ENCODE peak calls at places on chromosomes 7 and 10, in nine cellular contexts. D, O, L, E, Z, U, F, N and H are unnamed samples.

GRCh38 chr7:78151229-78151628 is 352.7 kb downstream of the PHTF2 start:
- DNase-seq in O (no peak), E (no peak), F (no peak), L (peak), N (no peak), U (peak), D (no peak), Z (no peak), H (no peak)

GRCh38 chr7:135536160-135536559 is 21.6 kb upstream of the NUP205 start:
- DNase-seq in E (no peak), D (no peak), N (no peak), Z (no peak), U (peak), L (peak), F (peak), O (no peak), H (no peak)

GRCh38 chr7:137878333-137878961 is 31.7 kb upstream of the DGKI start:
- DNase-seq in L (peak), O (no peak), N (no peak), U (peak), D (no peak), E (peak), Z (no peak), F (no peak), H (no peak)

GRCh38 chr7:157564518-157565177 is 227.8 kb downstream of the DNAJB6 start:
- DNase-seq in O (no peak), Z (no peak), N (no peak), D (no peak), L (peak), F (no peak), E (no peak), U (peak), H (no peak)

GRCh38 chr10:6721480-6721879 is 141.4 kb upstream of the PRKCQ start:
- DNase-seq in E (peak), N (no peak), F (peak), Z (no peak), D (no peak), O (no peak), U (peak), L (peak), H (no peak)

GRCh38 chr7:22607180-22607579 is 107.2 kb upstream of the STEAP1B start:
- DNase-seq in F (peak), U (no peak), D (no peak), L (peak), Z (no peak), N (no peak), O (no peak), E (no peak), H (no peak)

GRCh38 chr10:132319853-132320669 is 11.9 kb upstream of the LRRC27 start:
- DNase-seq in O (no peak), F (peak), L (peak), E (no peak), D (no peak), U (peak), N (no peak), Z (peak), H (no peak)

GRCh38 chr7:100415448-100415847 is 13.1 kb downstream of the ZCWPW1 start:
- DNase-seq in O (no peak), F (no peak), U (no peak), Z (no peak), N (no peak), L (no peak), D (no peak), E (no peak), H (no peak)

GRCh38 chr10:99292159-99292558 is 37.0 kb upstream of the CNNM1 start:
- DNase-seq in O (no peak), D (no peak), L (peak), Z (no peak), E (no peak), N (no peak), U (peak), F (peak), H (no peak)

GRCh38 chr7:2956526-2957368 is 86.9 kb downstream of the CARD11 start:
- DNase-seq in N (no peak), U (peak), D (no peak), Z (no peak), F (peak), E (no peak), L (peak), O (no peak), H (no peak)

GRCh38 chr10:18607503-18607902 is 43.9 kb downstream of the NSUN6 start:
- DNase-seq in N (peak), O (no peak), D (no peak), E (peak), U (peak), Z (peak), L (peak), F (peak), H (peak)

GRCh38 chr10:78272329-78272728 is 238.7 kb downstream of the RPS24 start:
- DNase-seq in D (no peak), U (no peak), F (no peak), E (no peak), Z (no peak), N (no peak), L (no peak), O (no peak), H (no peak)

GRCh38 chr7:106583133-106583532 is 77.8 kb downstream of the CCDC71L start:
- DNase-seq in O (no peak), E (no peak), U (peak), F (no peak), Z (no peak), D (no peak), L (peak), N (no peak), H (no peak)

GRCh38 chr10:5595095-5595494 is 70.3 kb downstream of the CALML3 start:
- DNase-seq in D (no peak), Z (no peak), E (no peak), L (no peak), F (peak), N (no peak), O (no peak), U (no peak), H (no peak)
- H3K4me3 ChIP-seq in D (no peak), Z (no peak), E (no peak), L (no peak), F (no peak), N (no peak), O (no peak), U (no peak), H (no peak)

DNA sequence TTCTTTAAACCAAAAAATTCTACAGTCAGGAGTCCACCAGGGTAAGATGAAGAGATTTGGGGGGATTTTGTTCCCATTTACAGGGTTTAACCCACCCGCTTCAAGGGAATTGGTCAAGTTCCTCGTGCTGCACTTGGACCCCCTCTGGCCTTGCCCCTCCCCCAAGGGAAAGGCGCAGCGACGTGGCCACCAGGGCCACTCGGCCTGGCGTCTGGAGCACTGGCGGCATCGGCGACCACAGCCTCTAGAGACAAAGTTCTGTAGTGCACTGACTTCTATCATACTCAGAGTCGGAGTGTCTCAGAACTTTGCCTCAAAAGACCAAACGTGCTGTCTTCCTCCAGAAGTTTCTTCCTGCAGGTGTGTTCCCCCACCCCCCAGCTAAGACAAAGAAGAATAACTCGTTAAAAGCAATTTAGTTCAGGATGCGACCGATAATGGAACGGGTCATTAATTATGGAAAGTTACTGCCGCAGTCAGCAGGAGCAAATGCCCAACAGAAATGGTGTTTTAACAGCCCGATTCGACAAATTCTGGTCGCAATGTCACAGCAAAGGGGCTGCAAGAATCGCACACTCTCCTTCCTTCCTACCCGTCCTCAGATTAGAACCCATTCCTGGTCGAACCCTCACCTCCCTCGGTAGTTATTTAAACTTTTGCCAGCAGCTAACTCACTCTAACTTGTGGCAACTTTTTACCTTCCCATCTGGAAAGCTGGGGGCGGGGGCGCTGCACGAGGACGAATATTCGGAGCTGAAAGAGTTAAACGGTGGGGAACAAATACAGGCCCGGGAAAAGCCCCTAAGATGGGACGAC is 202.1 kb upstream of the NFE2L3 start:
- DNase-seq in L (no peak), N (peak), D (peak), Z (peak), O (no peak), E (peak), U (no peak), F (no peak), H (peak)
- H3K4me3 ChIP-seq in L (peak), N (peak), D (peak), Z (peak), O (peak), E (peak), U (peak), F (peak), H (peak)

DNA sequence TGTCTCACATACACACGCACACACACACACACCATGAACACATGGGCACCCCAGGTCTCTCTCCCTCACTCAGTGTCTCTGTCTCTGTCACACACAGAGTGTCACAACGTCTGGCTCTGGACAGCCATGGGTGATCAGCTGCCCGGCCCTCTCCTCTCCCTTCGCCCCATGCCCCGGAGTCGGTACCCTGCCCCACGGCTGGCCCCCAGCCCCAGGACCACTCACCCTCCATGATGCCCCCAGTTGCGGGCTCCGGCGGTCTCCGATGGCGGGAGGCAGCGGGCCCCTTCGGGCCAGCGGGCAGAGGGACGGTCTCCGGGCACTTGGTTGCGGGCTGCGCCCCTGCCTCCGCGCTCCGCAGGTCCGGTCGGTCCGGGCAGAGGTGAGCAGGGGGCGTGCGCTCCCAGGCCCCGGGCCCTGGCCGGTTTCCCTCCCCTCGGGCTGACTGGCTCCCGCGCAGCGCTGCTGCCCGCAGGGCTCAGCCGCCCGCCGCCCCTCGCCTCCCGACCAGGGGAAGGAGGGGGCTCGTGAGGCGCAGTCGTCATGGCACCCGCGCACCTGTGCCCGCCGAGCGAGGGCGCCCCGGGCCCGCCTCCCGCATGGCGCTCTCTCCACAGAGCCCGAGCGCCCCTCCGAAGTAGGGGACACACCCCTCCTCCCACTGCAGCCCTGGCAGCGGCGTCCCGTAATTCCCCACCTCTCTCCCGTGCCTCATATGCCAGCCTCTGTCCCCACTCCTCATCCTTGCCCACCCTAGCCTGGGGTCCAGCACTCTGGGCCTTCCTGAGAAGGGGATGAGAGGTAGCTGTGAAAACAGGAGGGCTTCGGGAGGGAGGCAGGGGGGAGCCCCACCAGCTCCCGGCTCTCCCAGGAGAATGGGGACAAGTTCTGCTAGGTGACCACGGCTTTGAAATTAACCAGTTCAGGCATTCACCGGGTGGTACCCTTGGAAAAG is at the start of gene NPFFR1:
- DNase-seq in U (no peak), L (no peak), Z (no peak), D (peak), E (no peak), N (no peak), O (no peak), F (no peak), H (no peak)
- H3K4me3 ChIP-seq in U (peak), L (no peak), Z (no peak), D (no peak), E (peak), N (no peak), O (peak), F (no peak), H (no peak)

DNA sequence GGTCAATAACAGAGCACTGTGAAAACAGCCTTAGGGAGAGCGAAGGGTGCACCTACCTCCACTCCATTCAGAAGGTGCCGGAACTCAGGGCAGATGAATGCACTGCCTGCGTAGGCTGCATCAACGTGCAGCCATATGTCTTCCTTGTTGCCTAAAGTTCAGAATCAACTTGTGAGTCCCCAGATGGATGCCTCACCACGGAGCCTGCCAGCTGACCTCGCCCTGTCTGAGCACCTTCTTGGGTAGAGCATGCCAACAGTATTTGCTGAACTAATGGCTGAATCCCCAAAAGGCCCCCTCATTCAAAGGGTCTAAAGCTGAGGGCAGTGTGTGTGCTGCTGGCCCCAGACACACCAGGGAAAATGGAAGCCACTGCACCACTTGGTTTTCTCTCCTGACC is 48.9 kb upstream of the FIGNL1 start:
- DNase-seq in U (no peak), F (no peak), L (no peak), N (no peak), Z (no peak), D (no peak), O (no peak), E (no peak), H (no peak)
- H3K4me3 ChIP-seq in U (no peak), F (no peak), L (no peak), N (no peak), Z (no peak), D (no peak), O (no peak), E (no peak), H (no peak)

DNA sequence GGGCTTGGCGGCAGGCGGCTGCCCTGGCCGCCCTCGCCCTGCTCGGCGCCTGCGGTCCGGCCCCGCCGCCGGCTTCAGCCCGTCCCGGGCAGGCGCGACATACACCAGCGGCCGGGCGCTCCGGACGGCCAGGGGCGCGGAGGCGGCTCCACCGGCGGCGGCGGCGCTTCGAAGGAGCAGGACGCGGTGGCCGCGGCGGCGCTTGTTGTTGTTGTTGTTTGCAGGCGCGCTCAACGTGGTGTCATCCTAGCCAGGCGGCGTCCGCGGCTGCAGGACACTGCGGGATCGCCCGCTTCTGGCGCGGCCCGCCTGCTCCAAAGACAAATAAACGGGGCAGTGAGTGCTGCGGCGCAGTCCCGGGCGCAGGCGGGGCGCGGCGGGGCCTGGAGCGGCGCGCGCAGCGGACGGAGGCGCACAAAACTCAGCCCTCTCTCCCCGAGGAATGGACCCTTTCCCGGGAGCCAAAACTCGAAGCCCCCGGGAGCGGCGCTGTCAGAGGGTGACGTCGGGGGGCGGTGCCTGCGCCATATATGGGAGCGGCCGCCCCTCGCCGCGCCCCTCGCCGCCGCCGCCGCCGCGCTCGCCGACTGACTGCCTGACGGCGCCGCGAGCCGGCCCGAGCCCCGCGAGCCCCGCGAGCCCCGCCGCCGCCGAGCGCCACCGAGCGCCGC is at the start of gene EBF3:
- DNase-seq in N (no peak), Z (no peak), O (no peak), D (peak), E (peak), U (peak), F (peak), L (no peak), H (no peak)
- H3K4me3 ChIP-seq in N (no peak), Z (no peak), O (peak), D (peak), E (peak), U (peak), F (peak), L (peak), H (peak)

GRCh38 chr10:80457554-80458262 is 3.6 kb downstream of the TSPAN14 start:
- DNase-seq in N (no peak), O (no peak), Z (no peak), L (no peak), D (no peak), F (peak), U (no peak), E (no peak), H (no peak)

GRCh38 chr10:80460399-80461207 is 6.5 kb downstream of the TSPAN14 start:
- DNase-seq in U (peak), D (no peak), E (no peak), F (peak), O (no peak), Z (peak), L (peak), N (no peak), H (no peak)

GRCh38 chr10:80458638-80459037 is 4.5 kb downstream of the TSPAN14 start:
- DNase-seq in U (no peak), N (no peak), D (no peak), L (no peak), F (no peak), E (no peak), O (no peak), Z (no peak), H (no peak)

GRCh38 chr10:80459047-80459865 is 5.1 kb downstream of the TSPAN14 start:
- DNase-seq in D (no peak), N (peak), Z (peak), F (peak), L (peak), E (peak), U (peak), O (no peak), H (peak)

DNA sequence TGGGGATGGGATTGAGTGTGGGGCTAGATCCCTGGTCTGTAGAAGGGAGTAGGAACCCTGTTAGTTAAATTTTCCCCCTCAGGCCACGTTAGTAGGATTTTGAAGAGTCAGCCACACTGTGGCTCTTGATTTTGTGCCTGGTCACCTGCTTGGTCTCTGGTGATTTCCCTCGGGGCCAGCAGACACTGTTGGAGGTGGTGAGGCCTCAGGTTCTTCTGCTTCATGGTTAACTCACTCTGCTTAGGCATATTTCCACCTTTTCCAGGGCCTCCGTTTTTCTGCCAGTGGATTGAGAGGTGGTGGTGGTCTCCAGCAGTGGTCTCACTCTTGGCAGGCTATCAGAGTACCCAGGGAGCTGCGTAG is 4.1 kb downstream of the TSPAN14 start:
- DNase-seq in E (no peak), Z (no peak), L (no peak), D (no peak), O (no peak), N (no peak), F (no peak), U (no peak), H (no peak)
- H3K4me3 ChIP-seq in E (no peak), Z (no peak), L (no peak), D (no peak), O (no peak), N (no peak), F (no peak), U (no peak), H (no peak)

DNA sequence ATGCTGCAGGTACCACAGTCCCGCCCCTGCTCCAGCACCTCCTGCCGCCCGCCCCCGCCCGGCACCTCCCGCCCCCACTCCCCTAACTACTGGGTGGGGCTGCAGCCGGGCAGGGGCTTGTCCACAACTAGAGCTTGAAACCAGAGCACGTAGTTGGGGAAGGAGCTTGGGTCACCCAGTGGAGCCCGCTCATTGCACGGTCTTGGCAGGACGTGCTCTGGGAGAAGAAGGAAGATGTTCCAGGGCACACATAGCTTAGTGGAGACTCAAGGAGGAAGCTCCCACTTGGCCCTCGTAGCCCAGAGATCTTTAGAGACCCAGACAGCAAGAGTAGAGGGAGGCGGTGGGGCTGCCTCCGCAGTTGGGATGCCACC is 692 bp downstream of the IGFBP1 start:
- DNase-seq in D (no peak), N (no peak), F (no peak), E (no peak), U (no peak), O (no peak), Z (no peak), L (no peak), H (no peak)
- H3K4me3 ChIP-seq in D (no peak), N (no peak), F (no peak), E (no peak), U (peak), O (peak), Z (no peak), L (peak), H (no peak)

GRCh38 chr10:73911553-73912004 is 647 bp downstream of the PLAU start:
- DNase-seq in E (no peak), L (no peak), U (no peak), F (peak), N (no peak), Z (peak), O (no peak), D (peak), H (no peak)
- H3K4me3 ChIP-seq in E (peak), L (peak), U (peak), F (peak), N (peak), Z (peak), O (peak), D (peak), H (peak)

DNA sequence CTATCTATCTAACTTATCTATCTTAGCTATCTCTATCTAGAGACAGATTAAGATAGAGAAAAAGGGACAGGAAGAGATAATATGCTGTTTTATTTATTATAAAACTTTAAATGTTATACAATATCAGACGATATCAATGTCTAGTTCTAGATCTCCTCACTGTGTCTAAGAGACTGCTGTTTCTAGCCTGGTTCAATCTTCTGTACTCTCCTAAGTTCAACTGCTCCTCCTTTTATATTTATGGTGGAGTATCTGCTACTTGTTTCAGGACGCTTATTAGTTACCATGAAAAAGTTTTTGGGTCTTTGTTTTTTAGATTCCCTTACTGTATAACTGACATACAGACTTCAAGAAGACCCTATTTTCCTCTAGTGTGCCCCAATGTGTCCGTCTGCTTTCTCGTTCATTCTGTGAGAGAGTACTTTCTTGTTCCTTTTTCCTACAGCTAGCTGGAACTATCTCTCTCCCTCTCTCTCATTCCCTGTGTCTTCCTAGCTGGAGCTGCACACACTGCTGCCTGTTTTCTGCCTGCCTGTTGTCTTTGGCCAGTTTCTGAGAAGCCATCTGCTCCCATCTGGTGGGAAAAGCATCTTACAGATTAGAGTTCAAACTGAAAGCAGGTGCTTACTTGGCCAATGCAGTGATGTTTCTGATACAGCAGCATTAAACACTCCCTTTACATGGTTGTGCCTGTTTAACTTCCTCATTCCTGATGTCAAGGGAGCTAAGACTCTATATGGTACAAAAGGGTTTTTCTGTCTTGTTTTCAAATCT is 49.4 kb upstream of the ARL4A start:
- DNase-seq in N (no peak), L (no peak), O (no peak), E (no peak), F (no peak), D (no peak), U (no peak), Z (peak), H (no peak)
- H3K4me3 ChIP-seq in N (no peak), L (no peak), O (no peak), E (no peak), F (no peak), D (no peak), U (no peak), Z (no peak), H (no peak)